ENCODE peak calls at places on chromosomes 3 and 15, in eight cellular contexts. One of them, this sample, is unnamed.

GRCh38 chr3:61669676-61670299 is 108.4 kb downstream of the PTPRG start:
- DNase-seq in thyroid gland: peak
- DNase-seq in astrocyte: no peak
- DNase-seq in WTC11: no peak
- DNase-seq in GM20000: no peak
- DNase-seq in spleen: no peak
- DNase-seq in HFF-Myc: no peak
- DNase-seq in endothelial cell: no peak
- DNase-seq in this sample: no peak

GRCh38 chr3:112676659-112677234 is 35.8 kb upstream of the CCDC80 start:
- DNase-seq in thyroid gland: peak
- DNase-seq in astrocyte: peak
- DNase-seq in WTC11: no peak
- DNase-seq in GM20000: peak
- DNase-seq in spleen: peak
- DNase-seq in HFF-Myc: peak
- DNase-seq in endothelial cell: no peak
- DNase-seq in this sample: peak

GRCh38 chr3:50503504-50503903 is at the start of gene CACNA2D2:
- DNase-seq in thyroid gland: peak
- DNase-seq in astrocyte: no peak
- DNase-seq in WTC11: peak
- DNase-seq in GM20000: peak
- DNase-seq in spleen: peak
- DNase-seq in HFF-Myc: no peak
- DNase-seq in endothelial cell: peak
- DNase-seq in this sample: peak

GRCh38 chr3:72739521-72740466 is 108.5 kb downstream of the SHQ1 start:
- DNase-seq in thyroid gland: no peak
- DNase-seq in astrocyte: no peak
- DNase-seq in WTC11: no peak
- DNase-seq in GM20000: no peak
- DNase-seq in spleen: no peak
- DNase-seq in HFF-Myc: no peak
- DNase-seq in endothelial cell: no peak
- DNase-seq in this sample: no peak

GRCh38 chr3:12158387-12159226 is at the start of gene TIMP4:
- DNase-seq in thyroid gland: peak
- DNase-seq in astrocyte: peak
- DNase-seq in WTC11: peak
- DNase-seq in GM20000: no peak
- DNase-seq in spleen: peak
- DNase-seq in HFF-Myc: no peak
- DNase-seq in endothelial cell: no peak
- DNase-seq in this sample: peak

GRCh38 chr15:63503739-63504246 is 600 bp upstream of the USP3 start:
- DNase-seq in thyroid gland: peak
- DNase-seq in astrocyte: peak
- DNase-seq in WTC11: peak
- DNase-seq in GM20000: peak
- DNase-seq in spleen: peak
- DNase-seq in HFF-Myc: no peak
- DNase-seq in endothelial cell: peak
- DNase-seq in this sample: peak

GRCh38 chr15:67149068-67149841 is 83.9 kb downstream of the SMAD3 start:
- DNase-seq in thyroid gland: peak
- DNase-seq in astrocyte: no peak
- DNase-seq in WTC11: no peak
- DNase-seq in GM20000: no peak
- DNase-seq in spleen: no peak
- DNase-seq in HFF-Myc: no peak
- DNase-seq in endothelial cell: no peak
- DNase-seq in this sample: no peak

GRCh38 chr3:2910997-2911396 is 199.2 kb downstream of the IL5RA start:
- DNase-seq in thyroid gland: no peak
- DNase-seq in astrocyte: no peak
- DNase-seq in WTC11: no peak
- DNase-seq in GM20000: no peak
- DNase-seq in spleen: no peak
- DNase-seq in HFF-Myc: no peak
- DNase-seq in endothelial cell: no peak
- DNase-seq in this sample: no peak

GRCh38 chr3:49015765-49016164 is 2.6 kb downstream of the DALRD3 start:
- DNase-seq in thyroid gland: no peak
- DNase-seq in astrocyte: no peak
- DNase-seq in WTC11: no peak
- DNase-seq in GM20000: no peak
- DNase-seq in spleen: no peak
- DNase-seq in HFF-Myc: no peak
- DNase-seq in endothelial cell: no peak
- DNase-seq in this sample: no peak

GRCh38 chr3:184496933-184497332 is 64.7 kb upstream of the EPHB3 start:
- DNase-seq in thyroid gland: no peak
- DNase-seq in astrocyte: no peak
- DNase-seq in WTC11: no peak
- DNase-seq in GM20000: no peak
- DNase-seq in spleen: no peak
- DNase-seq in HFF-Myc: no peak
- DNase-seq in endothelial cell: no peak
- DNase-seq in this sample: no peak

GRCh38 chr15:30922469-30923311 is 19.0 kb downstream of the FAN1 start:
- DNase-seq in thyroid gland: peak
- DNase-seq in astrocyte: peak
- DNase-seq in WTC11: peak
- DNase-seq in GM20000: no peak
- DNase-seq in spleen: no peak
- DNase-seq in HFF-Myc: no peak
- DNase-seq in endothelial cell: no peak
- DNase-seq in this sample: peak

GRCh38 chr3:10205461-10206165 is 40.9 kb downstream of the IRAK2 start:
- DNase-seq in thyroid gland: no peak
- DNase-seq in astrocyte: peak
- DNase-seq in WTC11: no peak
- DNase-seq in GM20000: no peak
- DNase-seq in spleen: no peak
- DNase-seq in HFF-Myc: peak
- DNase-seq in endothelial cell: no peak
- DNase-seq in this sample: no peak

GRCh38 chr3:127684871-127685707 is 12.3 kb downstream of the ABTB1 start:
- DNase-seq in thyroid gland: no peak
- DNase-seq in astrocyte: no peak
- DNase-seq in WTC11: peak
- DNase-seq in GM20000: no peak
- DNase-seq in spleen: peak
- DNase-seq in HFF-Myc: no peak
- DNase-seq in endothelial cell: no peak
- DNase-seq in this sample: peak

GRCh38 chr3:42562047-42562907 is 19.5 kb downstream of the SEC22C start:
- DNase-seq in thyroid gland: no peak
- DNase-seq in astrocyte: no peak
- DNase-seq in WTC11: no peak
- DNase-seq in GM20000: no peak
- DNase-seq in spleen: no peak
- DNase-seq in HFF-Myc: no peak
- DNase-seq in endothelial cell: no peak
- DNase-seq in this sample: no peak

GRCh38 chr3:141659821-141660597 is 78.1 kb upstream of the RNF7 start:
- DNase-seq in thyroid gland: peak
- DNase-seq in astrocyte: peak
- DNase-seq in WTC11: peak
- DNase-seq in GM20000: no peak
- DNase-seq in spleen: peak
- DNase-seq in HFF-Myc: no peak
- DNase-seq in endothelial cell: peak
- DNase-seq in this sample: peak

GRCh38 chr15:56098230-56098899 is 105.0 kb upstream of the NEDD4 start:
- DNase-seq in thyroid gland: no peak
- DNase-seq in astrocyte: no peak
- DNase-seq in WTC11: no peak
- DNase-seq in GM20000: no peak
- DNase-seq in spleen: no peak
- DNase-seq in HFF-Myc: no peak
- DNase-seq in endothelial cell: no peak
- DNase-seq in this sample: no peak

GRCh38 chr3:51539291-51539891 is 872 bp downstream of the RAD54L2 start:
- DNase-seq in thyroid gland: peak
- DNase-seq in astrocyte: peak
- DNase-seq in WTC11: peak
- DNase-seq in GM20000: peak
- DNase-seq in spleen: peak
- DNase-seq in HFF-Myc: no peak
- DNase-seq in endothelial cell: peak
- DNase-seq in this sample: peak

GRCh38 chr3:126342991-126343661 is 14.1 kb downstream of the KLF15 start:
- DNase-seq in thyroid gland: no peak
- DNase-seq in astrocyte: peak
- DNase-seq in WTC11: peak
- DNase-seq in GM20000: no peak
- DNase-seq in spleen: peak
- DNase-seq in HFF-Myc: no peak
- DNase-seq in endothelial cell: no peak
- DNase-seq in this sample: peak

GRCh38 chr15:57321973-57322601 is 54.2 kb upstream of the CGNL1 start:
- DNase-seq in thyroid gland: no peak
- DNase-seq in astrocyte: no peak
- DNase-seq in WTC11: no peak
- DNase-seq in GM20000: no peak
- DNase-seq in spleen: peak
- DNase-seq in HFF-Myc: no peak
- DNase-seq in endothelial cell: peak
- DNase-seq in this sample: no peak

GRCh38 chr3:39185959-39186691 is 6.3 kb downstream of the XIRP1 start:
- DNase-seq in thyroid gland: no peak
- DNase-seq in astrocyte: no peak
- DNase-seq in WTC11: no peak
- DNase-seq in GM20000: peak
- DNase-seq in spleen: no peak
- DNase-seq in HFF-Myc: no peak
- DNase-seq in endothelial cell: no peak
- DNase-seq in this sample: no peak

GRCh38 chr15:86863226-86863915 is 783.7 kb downstream of the AGBL1 start:
- DNase-seq in thyroid gland: no peak
- DNase-seq in astrocyte: peak
- DNase-seq in WTC11: no peak
- DNase-seq in GM20000: no peak
- DNase-seq in spleen: no peak
- DNase-seq in HFF-Myc: no peak
- DNase-seq in endothelial cell: no peak
- DNase-seq in this sample: no peak

GRCh38 chr15:64284037-64284436 is 71.9 kb downstream of the CSNK1G1 start:
- DNase-seq in thyroid gland: no peak
- DNase-seq in astrocyte: peak
- DNase-seq in WTC11: no peak
- DNase-seq in GM20000: no peak
- DNase-seq in spleen: no peak
- DNase-seq in HFF-Myc: peak
- DNase-seq in endothelial cell: no peak
- DNase-seq in this sample: no peak

DNA sequence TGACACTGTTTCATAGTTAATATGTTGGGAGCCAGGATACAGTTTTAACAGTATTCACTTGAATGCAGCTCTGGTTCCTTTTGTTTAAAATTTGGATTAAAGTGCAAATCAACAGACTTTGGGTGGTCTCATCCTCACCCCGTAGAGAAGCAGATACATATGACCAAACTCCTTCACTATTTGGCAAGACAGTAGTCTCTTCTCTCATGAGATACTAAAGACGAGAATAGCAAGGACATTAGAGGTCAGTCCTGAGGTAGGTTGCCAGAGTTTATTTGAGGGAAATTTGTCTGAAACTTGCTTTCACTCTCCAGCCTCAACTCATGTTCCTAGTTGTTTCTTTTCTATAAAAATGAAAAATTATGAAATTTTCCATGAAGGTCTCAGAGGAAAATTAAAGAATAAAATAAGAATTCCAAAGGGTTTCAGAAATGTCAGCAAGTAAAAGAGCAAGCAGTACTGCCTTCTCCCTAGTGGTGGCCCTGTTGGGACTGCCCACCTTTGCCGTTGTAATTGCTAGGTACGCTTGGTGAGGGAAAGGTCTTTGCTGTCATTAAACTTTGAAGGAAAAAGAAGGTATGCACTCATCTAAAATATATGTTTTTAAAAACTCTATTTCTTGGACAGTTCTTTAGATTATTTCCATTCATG is 111.2 kb downstream of the CMSS1 start:
- DNase-seq in thyroid gland: no peak
- DNase-seq in astrocyte: no peak
- DNase-seq in WTC11: peak
- DNase-seq in GM20000: no peak
- DNase-seq in spleen: no peak
- DNase-seq in HFF-Myc: no peak
- DNase-seq in endothelial cell: no peak
- DNase-seq in this sample: no peak
- TF ChIP-seq CTCF in thyroid gland: no peak
- TF ChIP-seq CTCF in astrocyte: no peak
- TF ChIP-seq CTCF in WTC11: no peak
- TF ChIP-seq CTCF in GM20000: no peak
- TF ChIP-seq CTCF in spleen: no peak
- TF ChIP-seq CTCF in HFF-Myc: no peak
- TF ChIP-seq CTCF in endothelial cell: no peak
- TF ChIP-seq CTCF in this sample: no peak

GRCh38 chr3:1087066-1087555 is 5.7 kb upstream of the CNTN6 start:
- DNase-seq in thyroid gland: peak
- DNase-seq in astrocyte: peak
- DNase-seq in WTC11: no peak
- DNase-seq in GM20000: no peak
- DNase-seq in spleen: no peak
- DNase-seq in HFF-Myc: no peak
- DNase-seq in endothelial cell: no peak
- DNase-seq in this sample: no peak
- TF ChIP-seq CTCF in thyroid gland: peak
- TF ChIP-seq CTCF in astrocyte: peak
- TF ChIP-seq CTCF in WTC11: no peak
- TF ChIP-seq CTCF in GM20000: no peak
- TF ChIP-seq CTCF in spleen: peak
- TF ChIP-seq CTCF in HFF-Myc: no peak
- TF ChIP-seq CTCF in endothelial cell: no peak
- TF ChIP-seq CTCF in this sample: no peak

DNA sequence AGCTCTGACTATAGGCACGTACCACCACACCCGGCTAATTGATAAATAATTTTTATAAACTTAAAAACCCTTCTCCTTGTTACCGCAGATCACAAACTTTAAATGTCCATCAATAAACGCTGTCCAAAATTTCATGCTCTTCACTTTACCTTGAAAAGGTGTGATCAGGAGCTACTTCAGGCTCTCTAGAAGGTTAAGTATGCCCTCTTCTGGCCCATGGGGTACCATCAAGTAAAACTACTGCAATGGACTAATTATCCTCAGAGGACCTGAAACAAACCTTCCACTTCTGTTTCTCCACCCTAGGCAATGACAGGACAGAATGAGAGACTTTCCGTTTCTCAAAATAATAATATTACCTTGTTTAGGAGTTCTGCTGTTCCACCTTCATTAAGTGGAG is 9.2 kb downstream of the LZTFL1 start:
- DNase-seq in thyroid gland: no peak
- DNase-seq in astrocyte: no peak
- DNase-seq in WTC11: no peak
- DNase-seq in GM20000: no peak
- DNase-seq in spleen: no peak
- DNase-seq in HFF-Myc: no peak
- DNase-seq in endothelial cell: no peak
- DNase-seq in this sample: no peak
- TF ChIP-seq CTCF in thyroid gland: peak
- TF ChIP-seq CTCF in astrocyte: no peak
- TF ChIP-seq CTCF in WTC11: no peak
- TF ChIP-seq CTCF in GM20000: peak
- TF ChIP-seq CTCF in spleen: no peak
- TF ChIP-seq CTCF in HFF-Myc: no peak
- TF ChIP-seq CTCF in endothelial cell: no peak
- TF ChIP-seq CTCF in this sample: peak

GRCh38 chr15:81182746-81183402 is 13.8 kb upstream of the IL16 start:
- DNase-seq in thyroid gland: peak
- DNase-seq in astrocyte: no peak
- DNase-seq in WTC11: peak
- DNase-seq in GM20000: no peak
- DNase-seq in spleen: no peak
- DNase-seq in HFF-Myc: no peak
- DNase-seq in endothelial cell: no peak
- DNase-seq in this sample: no peak
- TF ChIP-seq CTCF in thyroid gland: peak
- TF ChIP-seq CTCF in astrocyte: no peak
- TF ChIP-seq CTCF in WTC11: no peak
- TF ChIP-seq CTCF in GM20000: no peak
- TF ChIP-seq CTCF in spleen: no peak
- TF ChIP-seq CTCF in HFF-Myc: peak
- TF ChIP-seq CTCF in endothelial cell: no peak
- TF ChIP-seq CTCF in this sample: no peak